ENCODE peak calls at places on chromosomes 4 and X, in ten cellular contexts. B, I, F, S, T, J, U, G, D and A are unnamed samples.

GRCh38 chr4:139810710-139811109 is 145.1 kb downstream of the MGST2 start:
- DNase-seq in F (no peak), S (no peak), T (no peak), U (no peak), B (no peak), J (no peak), D (no peak), I (no peak), G (no peak), A (no peak)

GRCh38 chr4:98749206-98749605 is 90.8 kb upstream of the TSPAN5 start:
- DNase-seq in T (no peak), F (no peak), J (peak), U (no peak), G (no peak), B (peak), I (no peak), S (no peak), D (no peak), A (no peak)

GRCh38 chr4:53653484-53654053 is 62.3 kb upstream of the LNX1 start:
- DNase-seq in I (peak), J (peak), B (peak), U (no peak), D (peak), T (no peak), F (no peak), S (no peak), G (no peak), A (peak)

GRCh38 chrX:117510453-117510852 is 606.2 kb downstream of the KLHL13 start:
- DNase-seq in J (no peak), T (no peak), U (no peak), G (no peak), S (no peak), I (no peak), D (no peak), F (no peak), B (peak), A (no peak)

GRCh38 chrX:35711281-35711680 is 86.9 kb upstream of the MAGEB16 start:
- DNase-seq in D (no peak), T (no peak), J (peak), G (no peak), F (no peak), S (no peak), U (no peak), I (peak), B (no peak), A (peak)

GRCh38 chr4:110164251-110164650 is 34.2 kb downstream of the ELOVL6 start:
- DNase-seq in U (no peak), I (peak), G (no peak), D (no peak), B (no peak), F (no peak), S (no peak), T (no peak), J (peak), A (peak)

GRCh38 chr4:140450352-140450751 is 22.9 kb upstream of the CLGN start:
- DNase-seq in T (no peak), G (no peak), I (no peak), F (no peak), U (no peak), B (no peak), J (no peak), D (no peak), S (no peak), A (no peak)

GRCh38 chr4:37793562-37793961 is 32.9 kb upstream of the PGM2 start:
- DNase-seq in T (peak), J (peak), D (no peak), G (no peak), U (no peak), B (peak), I (peak), S (peak), F (no peak), A (peak)

GRCh38 chr4:152327606-152328453 is 208.1 kb downstream of the FBXW7 start:
- DNase-seq in T (no peak), B (no peak), S (no peak), I (no peak), U (no peak), F (no peak), G (no peak), J (no peak), D (no peak), A (no peak)

GRCh38 chr4:98706200-98706813 is 47.9 kb upstream of the TSPAN5 start:
- DNase-seq in J (no peak), B (peak), T (peak), D (no peak), U (no peak), I (no peak), G (no peak), S (peak), F (no peak), A (no peak)

GRCh38 chrX:47643926-47644325 is 6.4 kb downstream of the ELK1 start:
- DNase-seq in S (no peak), I (peak), D (no peak), U (no peak), T (no peak), J (peak), F (no peak), B (peak), G (no peak), A (peak)

GRCh38 chr4:4422856-4423485 is 36.1 kb downstream of the NSG1 start:
- DNase-seq in J (no peak), F (no peak), B (no peak), S (no peak), G (no peak), I (no peak), T (no peak), D (no peak), U (no peak), A (no peak)

GRCh38 chr4:24473309-24473721 is 111.0 kb downstream of the DHX15 start:
- DNase-seq in F (no peak), T (no peak), B (peak), U (peak), D (peak), S (no peak), J (peak), I (peak), G (peak), A (no peak)